ENCODE peak calls at places on chromosomes 12 and 14, in eight cellular contexts. V, S, O, I, G, D, J and F are unnamed samples.

GRCh38 chr12:127595506-127595905 is 671.5 kb upstream of the TMEM132C start:
- DNase-seq in J (no peak), D (no peak), S (no peak), V (no peak), G (no peak), O (no peak), I (no peak), F (no peak)

GRCh38 chr14:53620325-53620716 is 336.3 kb downstream of the BMP4 start:
- DNase-seq in D (no peak), S (no peak), I (no peak), O (no peak), G (no peak), V (no peak), J (no peak), F (no peak)

GRCh38 chr12:25866586-25867378 is 91.7 kb upstream of the RASSF8 start:
- DNase-seq in G (no peak), I (no peak), O (no peak), V (no peak), S (peak), J (no peak), D (no peak), F (peak)

GRCh38 chr12:27424631-27425230 is 21.8 kb upstream of the SMCO2 start:
- DNase-seq in I (peak), D (peak), J (no peak), G (peak), O (peak), S (peak), V (peak), F (no peak)

GRCh38 chr12:6367065-6367968 is 8.0 kb downstream of the SCNN1A start:
- DNase-seq in J (peak), G (no peak), I (no peak), V (peak), O (no peak), D (peak), S (peak), F (no peak)

GRCh38 chr12:94074970-94075695 is 73.2 kb upstream of the PLXNC1 start:
- DNase-seq in O (peak), G (peak), V (peak), I (peak), J (peak), D (peak), S (peak), F (peak)

GRCh38 chr12:126093911-126094310 is 1028.7 kb downstream of the AACS start:
- DNase-seq in G (no peak), S (peak), O (no peak), V (peak), J (peak), I (peak), D (peak), F (peak)

GRCh38 chr12:81329088-81329487 is 251.2 kb downstream of the ACSS3 start:
- DNase-seq in G (no peak), J (peak), V (peak), D (peak), S (no peak), I (peak), O (no peak), F (peak)

GRCh38 chr12:55019784-55020183 is at the start of gene NEUROD4:
- DNase-seq in S (peak), J (peak), I (peak), V (peak), O (peak), G (no peak), D (peak), F (peak)

GRCh38 chr14:83309211-83309610 is 1775.6 kb upstream of the SEL1L start:
- DNase-seq in S (no peak), V (no peak), J (no peak), G (no peak), O (no peak), D (no peak), I (no peak), F (no peak)

GRCh38 chr12:15444523-15444922 is 122.2 kb downstream of the PTPRO start:
- DNase-seq in O (no peak), J (no peak), V (no peak), S (no peak), G (no peak), I (no peak), D (no peak), F (no peak)

GRCh38 chr12:14958361-14959125 is 2.9 kb downstream of the ARHGDIB start:
- DNase-seq in D (no peak), I (no peak), O (no peak), G (no peak), V (no peak), J (no peak), S (no peak), F (no peak)

GRCh38 chr12:50200507-50201273 is 33.5 kb upstream of the CERS5 start:
- DNase-seq in I (no peak), O (no peak), D (peak), V (peak), G (no peak), S (peak), J (no peak), F (no peak)

GRCh38 chr12:80551897-80552296 is 107.9 kb downstream of the PTPRQ start:
- DNase-seq in S (peak), V (peak), D (peak), O (peak), J (no peak), G (no peak), I (peak), F (no peak)

GRCh38 chr14:77245820-77246219 is 25.2 kb downstream of the NGB start:
- DNase-seq in O (no peak), V (no peak), J (no peak), D (no peak), G (no peak), S (no peak), I (peak), F (no peak)

GRCh38 chr12:78034025-78034424 is 203.3 kb downstream of the NAV3 start:
- DNase-seq in O (no peak), I (no peak), V (peak), S (peak), J (no peak), G (no peak), D (no peak), F (no peak)

GRCh38 chr14:101875726-101876268 is 88.6 kb upstream of the DYNC1H1 start:
- DNase-seq in D (no peak), V (no peak), J (no peak), I (no peak), G (no peak), O (no peak), S (peak), F (no peak)

GRCh38 chr14:31745741-31746140 is 184.5 kb downstream of the NUBPL start:
- DNase-seq in I (no peak), J (no peak), V (no peak), D (no peak), S (no peak), G (no peak), O (no peak), F (no peak)

GRCh38 chr12:111596985-111597730 is 2.0 kb downstream of the ATXN2 start:
- DNase-seq in I (peak), O (no peak), G (peak), J (peak), D (peak), S (peak), V (peak), F (peak)

GRCh38 chr12:3490848-3491382 is at the start of gene PRMT8:
- DNase-seq in I (no peak), S (no peak), J (no peak), O (no peak), V (no peak), D (no peak), G (no peak), F (peak)

GRCh38 chr14:34009956-34010355 is 59.1 kb upstream of the EGLN3 start:
- DNase-seq in V (no peak), S (no peak), I (no peak), G (no peak), O (no peak), D (no peak), J (no peak), F (no peak)

GRCh38 chr14:56159066-56159465 is 40.9 kb downstream of the PELI2 start:
- DNase-seq in J (no peak), D (peak), O (no peak), V (no peak), S (no peak), I (peak), G (no peak), F (no peak)

GRCh38 chr14:74085047-74085637 is 386 bp downstream of the LIN52 start:
- DNase-seq in S (peak), D (peak), J (no peak), G (no peak), I (peak), V (peak), O (no peak), F (no peak)

GRCh38 chr12:45419317-45419716 is 203.4 kb downstream of the ANO6 start:
- DNase-seq in J (no peak), V (no peak), S (no peak), D (no peak), G (no peak), I (no peak), O (no peak), F (no peak)

GRCh38 chr12:117192057-117192456 is 1.8 kb upstream of the FBXO21 start:
- DNase-seq in J (no peak), S (peak), V (no peak), I (no peak), G (no peak), D (no peak), O (no peak), F (no peak)

GRCh38 chr14:85296466-85297210 is 233.3 kb upstream of the FLRT2 start:
- DNase-seq in V (peak), D (peak), G (no peak), I (peak), S (peak), J (no peak), O (no peak), F (no peak)

GRCh38 chr12:101829639-101830390 is 944 bp downstream of the GNPTAB start:
- DNase-seq in D (peak), J (no peak), I (peak), O (no peak), G (no peak), V (peak), S (peak), F (no peak)

GRCh38 chr14:24271134-24271833 is at the start of gene RABGGTA:
- DNase-seq in D (peak), J (peak), I (peak), V (peak), O (peak), G (peak), S (peak), F (peak)

GRCh38 chr14:77000340-77001235 is 27.9 kb downstream of the IRF2BPL start:
- DNase-seq in I (no peak), O (no peak), D (no peak), S (peak), G (peak), J (no peak), V (peak), F (peak)

GRCh38 chr12:55734595-55734994 is 5.8 kb upstream of the CD63 start:
- DNase-seq in G (no peak), S (no peak), J (no peak), D (no peak), I (no peak), V (no peak), O (no peak), F (no peak)

GRCh38 chr14:27411021-27411420 is 813.2 kb upstream of the NOVA1 start:
- DNase-seq in D (no peak), I (no peak), S (no peak), O (no peak), V (no peak), G (no peak), J (no peak), F (no peak)

GRCh38 chr12:118402251-118402650 is 25.9 kb downstream of the SUDS3 start:
- DNase-seq in J (no peak), V (peak), O (no peak), S (peak), D (no peak), G (no peak), I (peak), F (no peak)

GRCh38 chr14:57122129-57122528 is 146.6 kb downstream of the EXOC5 start:
- DNase-seq in I (no peak), G (no peak), V (no peak), S (no peak), O (no peak), D (no peak), J (no peak), F (no peak)

GRCh38 chr14:68749487-68750475 is 43.1 kb downstream of the ZFP36L1 start:
- DNase-seq in J (no peak), D (no peak), G (peak), S (peak), I (peak), V (peak), O (no peak), F (peak)

GRCh38 chr12:18468521-18469075 is 207.3 kb downstream of the PIK3C2G start:
- DNase-seq in I (peak), S (peak), D (peak), V (no peak), G (no peak), J (no peak), O (no peak), F (no peak)

GRCh38 chr14:61561144-61561543 is 134.2 kb upstream of the HIF1A start:
- DNase-seq in S (peak), I (peak), V (peak), J (peak), D (peak), G (no peak), O (no peak), F (no peak)

GRCh38 chr14:64714432-64715025 is 10.3 kb downstream of the PLEKHG3 start:
- DNase-seq in O (no peak), D (no peak), I (no peak), J (no peak), G (peak), V (no peak), S (no peak), F (no peak)

GRCh38 chr12:80709811-80710726 is 2.6 kb downstream of the MYF6 start:
- DNase-seq in O (no peak), G (no peak), J (no peak), I (no peak), S (no peak), D (peak), V (peak), F (no peak)

GRCh38 chr14:85437143-85437542 is 92.8 kb upstream of the FLRT2 start:
- DNase-seq in O (no peak), I (peak), G (no peak), V (peak), S (no peak), D (peak), J (no peak), F (no peak)

GRCh38 chr12:54891717-54892478 is 37.6 kb downstream of the MUCL1 start:
- DNase-seq in D (peak), V (no peak), S (peak), J (no peak), I (peak), G (no peak), O (no peak), F (no peak)

GRCh38 chr12:47097276-47097896 is 17.6 kb upstream of the AMIGO2 start:
- DNase-seq in J (no peak), V (peak), O (no peak), I (peak), D (peak), G (no peak), S (peak), F (no peak)
- H3K4me3 ChIP-seq in J (no peak), V (no peak), O (no peak), I (no peak), D (peak), G (no peak), S (no peak), F (no peak)

GRCh38 chr14:51654549-51654879 is 2.8 kb downstream of the FRMD6 start:
- DNase-seq in V (no peak), I (no peak), J (no peak), S (no peak), G (no peak), D (no peak), O (no peak), F (no peak)

GRCh38 chr14:51657762-51658161 is 6.1 kb downstream of the FRMD6 start:
- DNase-seq in D (no peak), I (peak), O (no peak), V (no peak), G (no peak), S (no peak), J (no peak), F (no peak)

GRCh38 chr14:51661504-51661903 is 9.8 kb downstream of the FRMD6 start:
- DNase-seq in J (no peak), I (no peak), O (no peak), S (no peak), G (no peak), V (no peak), D (no peak), F (no peak)

GRCh38 chr14:51660720-51661119 is 9.0 kb downstream of the FRMD6 start:
- DNase-seq in J (no peak), S (no peak), V (no peak), O (no peak), G (no peak), D (no peak), I (no peak), F (no peak)

DNA sequence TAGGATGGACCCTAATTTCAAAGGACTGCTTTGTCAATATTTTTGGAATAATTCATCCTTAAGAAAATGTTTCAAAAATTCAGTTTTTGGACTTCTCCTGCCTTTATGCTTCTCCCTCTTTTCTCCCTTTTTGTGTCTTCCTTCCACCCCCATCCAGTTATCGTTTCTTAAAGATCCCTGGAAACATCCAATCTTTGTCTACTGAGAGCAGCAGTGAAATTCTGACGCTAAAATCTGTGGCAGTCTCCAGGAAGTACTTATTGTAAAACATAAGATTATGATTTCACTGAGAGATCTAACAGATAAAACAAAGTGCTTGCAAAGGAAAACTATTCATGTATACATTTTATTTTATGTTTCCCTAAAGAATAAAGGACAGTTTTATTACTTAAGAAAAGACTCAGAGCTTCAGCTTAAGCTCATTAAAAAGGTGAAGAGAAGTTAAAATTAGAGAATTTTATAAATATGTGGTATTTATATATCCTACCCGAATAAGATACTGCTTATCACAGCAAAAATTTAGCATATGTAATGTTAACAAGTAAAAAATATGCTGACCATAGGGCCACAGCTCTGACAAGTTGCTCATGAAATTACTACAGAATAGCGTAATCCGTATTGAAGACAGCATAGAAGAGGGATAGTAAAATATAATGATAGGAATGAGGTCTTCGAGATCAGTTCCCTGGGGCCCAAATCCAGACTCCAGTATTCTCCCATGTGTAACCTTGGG is 6.9 kb downstream of the FRMD6 start:
- DNase-seq in D (no peak), I (no peak), S (no peak), O (no peak), J (no peak), G (no peak), V (no peak), F (no peak)
- H3K4me3 ChIP-seq in D (no peak), I (no peak), S (peak), O (peak), J (no peak), G (no peak), V (no peak), F (no peak)

GRCh38 chr14:104654119-104654518 is 35.3 kb upstream of the INF2 start:
- DNase-seq in D (no peak), G (no peak), I (no peak), S (no peak), J (no peak), V (no peak), O (no peak), F (no peak)
- H3K4me3 ChIP-seq in D (no peak), G (no peak), I (no peak), S (no peak), J (no peak), V (no peak), O (no peak), F (no peak)

DNA sequence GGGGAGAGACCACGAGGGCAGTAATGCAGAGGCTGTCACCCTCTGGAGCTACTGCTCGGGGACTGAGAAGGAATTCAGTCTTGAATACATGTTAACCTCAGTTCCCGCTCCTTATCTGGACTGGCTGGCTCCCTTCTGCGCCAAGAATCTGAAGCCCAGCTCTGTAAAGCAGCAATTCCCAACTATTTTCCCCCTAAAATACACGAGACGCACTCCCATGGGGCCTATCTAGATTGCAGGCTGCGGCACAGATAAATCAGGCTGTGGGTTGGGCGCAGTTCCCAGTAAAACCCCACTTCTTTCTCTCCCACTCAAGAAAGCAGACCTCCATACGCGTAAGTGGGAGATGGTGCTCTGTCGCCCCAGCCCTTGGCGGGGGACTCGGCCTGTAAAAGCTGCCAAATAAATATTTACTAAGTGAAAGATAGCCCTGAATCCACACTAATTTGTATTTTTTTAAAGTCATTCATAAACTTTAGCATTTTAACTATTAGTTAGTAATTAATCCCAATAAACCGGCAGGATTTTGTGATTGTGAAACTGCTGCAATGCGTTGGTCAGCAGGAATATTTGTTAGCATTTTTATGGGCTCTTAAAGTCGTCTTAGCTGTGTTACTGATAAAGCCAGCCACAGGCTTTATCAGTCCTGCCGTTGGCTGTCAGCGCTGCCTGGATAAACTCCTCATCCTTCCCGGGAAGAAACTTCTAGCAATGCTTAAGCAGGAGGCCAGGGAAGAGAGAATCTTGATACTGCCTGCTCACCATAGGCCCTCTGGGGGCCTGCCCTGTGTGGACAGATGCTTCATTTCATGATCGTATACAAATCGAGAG is 17.8 kb downstream of the FBXL14 start:
- DNase-seq in O (no peak), J (peak), V (peak), I (no peak), G (peak), D (peak), S (peak), F (peak)
- H3K4me3 ChIP-seq in O (no peak), J (peak), V (peak), I (no peak), G (peak), D (no peak), S (peak), F (no peak)

DNA sequence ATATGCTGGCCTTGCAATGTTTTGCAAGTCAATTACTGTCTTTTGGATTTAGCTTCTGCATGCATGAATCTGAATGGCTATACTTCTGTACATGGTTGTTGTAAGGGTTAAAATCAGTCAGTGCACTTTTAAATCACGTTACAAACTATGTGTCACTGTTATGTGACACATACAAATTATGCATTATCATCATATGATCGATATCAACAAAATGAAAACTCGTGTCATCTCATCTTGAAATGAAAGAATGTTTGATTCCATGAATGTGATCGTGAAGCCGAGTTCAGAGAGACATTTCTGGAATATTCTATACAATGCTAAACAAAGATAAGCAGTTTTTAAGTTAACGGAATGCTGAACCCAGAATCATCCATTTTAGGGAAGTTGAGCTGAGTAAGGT is 116.5 kb downstream of the HMGA2 start:
- DNase-seq in D (no peak), V (no peak), J (no peak), G (no peak), I (peak), O (no peak), S (no peak), F (no peak)
- H3K4me3 ChIP-seq in D (no peak), V (peak), J (no peak), G (no peak), I (no peak), O (no peak), S (no peak), F (no peak)